ENCODE peak calls at places on chromosomes 12 and 14, in four cellular contexts. One of them, this sample, is unnamed.

GRCh38 chr12:100706029-100706428 is 88.5 kb upstream of the ANO4 start:
- DNase-seq in stomach: no peak
- DNase-seq in thoracic aorta: no peak
- DNase-seq in germinal center: no peak
- DNase-seq in this sample: no peak

GRCh38 chr12:28966049-28966778 is 182.9 kb upstream of the FAR2 start:
- DNase-seq in thoracic aorta: no peak
- DNase-seq in stomach: peak
- DNase-seq in germinal center: no peak
- DNase-seq in this sample: no peak

GRCh38 chr14:93042968-93043940 is 72.5 kb downstream of the ITPK1 start:
- DNase-seq in stomach: peak
- DNase-seq in germinal center: no peak
- DNase-seq in thoracic aorta: peak
- DNase-seq in this sample: peak

GRCh38 chr14:91693342-91693741 is 38.5 kb downstream of the CATSPERB start:
- DNase-seq in germinal center: no peak
- DNase-seq in stomach: no peak
- DNase-seq in thoracic aorta: no peak
- DNase-seq in this sample: no peak

GRCh38 chr14:70981005-70981952 is 74.0 kb downstream of the PCNX1 start:
- DNase-seq in stomach: no peak
- DNase-seq in thoracic aorta: no peak
- DNase-seq in germinal center: no peak
- DNase-seq in this sample: no peak

GRCh38 chr12:41681898-41682297 is 462.8 kb downstream of the GXYLT1 start:
- DNase-seq in thoracic aorta: no peak
- DNase-seq in germinal center: no peak
- DNase-seq in stomach: no peak
- DNase-seq in this sample: no peak

GRCh38 chr14:94423465-94424056 is 29.0 kb downstream of the SERPINA11 start:
- DNase-seq in thoracic aorta: peak
- DNase-seq in germinal center: peak
- DNase-seq in stomach: peak
- DNase-seq in this sample: peak

GRCh38 chr12:45789025-45789424 is 59.5 kb downstream of the ARID2 start:
- DNase-seq in stomach: no peak
- DNase-seq in germinal center: no peak
- DNase-seq in thoracic aorta: no peak
- DNase-seq in this sample: no peak

This sample was measured in GM13976.